ENCODE peak calls at places on chromosomes 6 and 20, in six cellular contexts. Q is psoas muscle; C is activated CD4-positive, alpha-beta T cell treated with anti-CD3 and anti-CD28 coated beads, Interleukin-2, amount 10 ng/mL, durations not matched to agents 7 days and 5 days; R is activated T-helper 1 cell treated with Interleukin-2 at 50 U/mL for 16 hours; X is stimulated activated CD8-positive, alpha-beta memory T cell treated with anti-CD3 and anti-CD28 coated beads, Interleukin-2, amount 100 ng/mL, for 1 hour; U is fibroblast of lung. L is an unnamed sample.
A peak's percentile ranks its signal among the peaks of the same experiment; 100 is the strongest.

GRCh38 chr6:150599199-150600002 is at the start of gene PLEKHG1:
- DNase-seq in X (no peak), R (peak; percentile 39), C (peak; percentile 61), U (peak; percentile 64), Q (peak; percentile 77), L (peak; percentile 89)

GRCh38 chr6:12472601-12473038 is 182.5 kb downstream of the EDN1 start:
- DNase-seq in X (no peak), C (no peak), Q (peak; percentile 68), R (no peak), U (peak; percentile 89), L (no peak)

GRCh38 chr6:106574729-106575458 is 54.4 kb downstream of the RTN4IP1 start:
- DNase-seq in X (no peak), U (peak; percentile 88), R (no peak), Q (peak; percentile 39), C (no peak), L (no peak)

GRCh38 chr6:42367353-42368011 is 84.2 kb downstream of the TRERF1 start:
- DNase-seq in R (no peak), U (peak; percentile 13), X (no peak), C (peak; percentile 47), Q (no peak), L (peak; percentile 85)

GRCh38 chr6:5905431-5906339 is 101.0 kb downstream of the NRN1 start:
- DNase-seq in Q (peak; percentile 85), X (no peak), R (no peak), U (peak; percentile 96), C (no peak), L (no peak)

GRCh38 chr20:38534756-38535155 is 46.2 kb upstream of the ADIG start:
- DNase-seq in R (no peak), X (no peak), U (no peak), C (no peak), Q (no peak), L (no peak)

GRCh38 chr20:50628853-50629674 is 62.3 kb downstream of the RIPOR3 start:
- DNase-seq in R (no peak), C (no peak), X (no peak), U (no peak), Q (no peak), L (no peak)

GRCh38 chr6:16276991-16277981 is 38.9 kb downstream of the GMPR start:
- DNase-seq in C (no peak), X (no peak), U (peak; percentile 94), Q (peak; percentile 84), R (no peak), L (peak; percentile 32)

GRCh38 chr20:51792960-51793359 is 9.4 kb downstream of the SALL4 start:
- DNase-seq in U (no peak), Q (no peak), X (no peak), R (no peak), C (no peak), L (no peak)

GRCh38 chr6:33990061-33990541 is 155.8 kb downstream of the GRM4 start:
- DNase-seq in X (no peak), U (no peak), Q (no peak), C (no peak), R (no peak), L (no peak)

GRCh38 chr20:4183361-4183760 is 168.0 kb upstream of the RNF24 start:
- DNase-seq in Q (no peak), U (no peak), R (no peak), C (no peak), X (no peak), L (no peak)

GRCh38 chr20:59987135-59987534 is 28.9 kb downstream of the CDH26 start:
- DNase-seq in Q (no peak), U (no peak), R (no peak), X (no peak), C (no peak), L (no peak)

GRCh38 chr6:169539176-169539897 is 162.5 kb downstream of the WDR27 start:
- DNase-seq in R (no peak), U (peak; percentile 64), X (no peak), C (no peak), Q (no peak), L (no peak)

GRCh38 chr6:92701425-92702096 is 717.8 kb downstream of the EPHA7 start:
- DNase-seq in C (no peak), X (no peak), R (no peak), U (no peak), Q (no peak), L (no peak)

GRCh38 chr6:10559492-10560150 is 38.5 kb downstream of the GCNT2 start:
- DNase-seq in R (no peak), X (no peak), C (no peak), U (no peak), Q (no peak), L (no peak)

GRCh38 chr20:18811186-18811585 is 2.4 kb upstream of the SCP2D1 start:
- DNase-seq in R (no peak), X (no peak), Q (no peak), C (no peak), U (no peak), L (no peak)

GRCh38 chr6:129774697-129775447 is 64.9 kb upstream of the ARHGAP18 start:
- DNase-seq in U (peak; percentile 73), R (no peak), C (peak; percentile 55), Q (peak; percentile 58), X (peak; percentile 10), L (peak; percentile 30)

GRCh38 chr6:111280445-111280844 is 193.1 kb downstream of the SLC16A10 start:
- DNase-seq in R (no peak), U (peak; percentile 45), C (no peak), X (no peak), Q (no peak), L (no peak)

GRCh38 chr6:11814819-11815218 is 36.2 kb upstream of the ADTRP start:
- DNase-seq in Q (no peak), U (no peak), C (no peak), X (no peak), R (no peak), L (no peak)

GRCh38 chr20:24951536-24952047 is 2.5 kb downstream of the CST7 start:
- DNase-seq in R (no peak), U (no peak), X (no peak), Q (no peak), C (peak; percentile 4), L (no peak)

GRCh38 chr20:47810686-47811347 is 25.5 kb upstream of the SULF2 start:
- DNase-seq in R (no peak), Q (no peak), X (no peak), U (no peak), C (no peak), L (no peak)

GRCh38 chr20:61762886-61763739 is 302.6 kb downstream of the TAF4 start:
- DNase-seq in X (no peak), C (no peak), R (no peak), Q (no peak), U (no peak), L (no peak)

GRCh38 chr20:47792021-47792618 is 6.8 kb upstream of the SULF2 start:
- DNase-seq in C (no peak), R (no peak), X (no peak), Q (peak; percentile 77), U (peak; percentile 98), L (no peak)

GRCh38 chr6:131164506-131164905 is 29.2 kb downstream of the AKAP7 start:
- DNase-seq in R (no peak), C (no peak), X (no peak), Q (no peak), U (peak; percentile 34), L (no peak)

GRCh38 chr20:36820928-36821327 is 47.4 kb upstream of the DSN1 start:
- DNase-seq in Q (no peak), X (no peak), U (peak; percentile 18), R (no peak), C (no peak), L (no peak)

GRCh38 chr6:148973809-148974208 is 227.0 kb downstream of the UST start:
- DNase-seq in R (no peak), U (peak; percentile 35), X (no peak), Q (no peak), C (no peak), L (no peak)

GRCh38 chr6:16153451-16153850 is 24.6 kb downstream of the MYLIP start:
- DNase-seq in R (no peak), C (no peak), Q (no peak), X (no peak), U (no peak), L (no peak)

GRCh38 chr6:113172531-113172966 is 684.6 kb upstream of the MARCKS start:
- DNase-seq in X (no peak), R (no peak), C (no peak), U (peak; percentile 46), Q (no peak), L (no peak)

GRCh38 chr6:140871911-140872310 is 1260.8 kb upstream of the GJE1 start:
- DNase-seq in R (no peak), U (peak; percentile 82), X (no peak), C (no peak), Q (no peak), L (no peak)

GRCh38 chr6:33168202-33168601 is 24.1 kb downstream of the COL11A2 start:
- DNase-seq in Q (no peak), X (no peak), C (no peak), U (no peak), R (no peak), L (no peak)

GRCh38 chr6:156938143-156938542 is 161.0 kb downstream of the ARID1B start:
- DNase-seq in R (no peak), U (no peak), X (no peak), Q (no peak), C (no peak), L (no peak)

L was measured in germinal center.